ENCODE peak calls at places on chromosomes 5 and 9, in six cellular contexts. I is AG10803; T is CD4-positive, alpha-beta T cell; O is tibial artery; V is AG04449; D is neural progenitor cell. N is an unnamed sample.

GRCh38 chr5:71778678-71779276 is 59.7 kb downstream of the CARTPT start:
- DNase-seq in I (peak; percentile 25), T (no peak), O (no peak), V (no peak), D (peak; percentile 61), N (peak; percentile 31)

GRCh38 chr5:45508155-45508554 is 188.0 kb downstream of the HCN1 start:
- DNase-seq in I (no peak), T (no peak), O (no peak), V (no peak), D (no peak), N (no peak)

GRCh38 chr5:850511-851006 is at the start of gene ZDHHC11:
- DNase-seq in I (no peak), T (no peak), O (peak; percentile 17), V (no peak), D (peak; percentile 58), N (no peak)

GRCh38 chr9:91422832-91423711 is 560 bp downstream of the NFIL3 start:
- DNase-seq in I (peak; percentile 91), T (peak; percentile 54), O (peak; percentile 85), V (no peak), D (peak; percentile 84), N (peak; percentile 63)

GRCh38 chr5:42001673-42002072 is 76.6 kb downstream of the FBXO4 start:
- DNase-seq in I (no peak), T (no peak), O (no peak), V (no peak), D (no peak), N (no peak)

GRCh38 chr9:69633716-69634115 is 38.5 kb downstream of the APBA1 start:
- DNase-seq in I (no peak), T (no peak), O (no peak), V (no peak), D (no peak), N (no peak)

GRCh38 chr9:133889498-133890301 is 102.4 kb downstream of the VAV2 start:
- DNase-seq in I (no peak), T (no peak), O (no peak), V (no peak), D (no peak), N (peak; percentile 22)

GRCh38 chr5:68060382-68060781 is 155.2 kb upstream of the PIK3R1 start:
- DNase-seq in I (no peak), T (no peak), O (no peak), V (no peak), D (no peak), N (no peak)

GRCh38 chr5:2532809-2533208 is 218.7 kb downstream of the IRX2 start:
- DNase-seq in I (no peak), T (no peak), O (no peak), V (no peak), D (no peak), N (no peak)

GRCh38 chr9:132882616-132883015 is 3.9 kb downstream of the SPACA9 start:
- DNase-seq in I (no peak), T (no peak), O (no peak), V (no peak), D (no peak), N (no peak)

GRCh38 chr9:103804077-103804735 is 289.9 kb upstream of the SMC2 start:
- DNase-seq in I (no peak), T (no peak), O (no peak), V (no peak), D (no peak), N (no peak)

GRCh38 chr9:121498150-121498486 is 1.5 kb downstream of the GGTA1 start:
- DNase-seq in I (peak; percentile 64), T (peak; percentile 2), O (peak; percentile 83), V (no peak), D (peak; percentile 88), N (peak; percentile 41)

GRCh38 chr5:135242496-135243193 is 156.4 kb downstream of the MACROH2A1 start:
- DNase-seq in I (peak; percentile 64), T (no peak), O (peak; percentile 64), V (no peak), D (no peak), N (peak; percentile 25)

GRCh38 chr5:15391648-15392392 is 108.2 kb upstream of the FBXL7 start:
- DNase-seq in I (peak; percentile 48), T (no peak), O (no peak), V (no peak), D (peak; percentile 36), N (no peak)

GRCh38 chr9:109856785-109857184 is 76.8 kb downstream of the PALM2AKAP2 start:
- DNase-seq in I (peak; percentile 64), T (no peak), O (peak; percentile 41), V (no peak), D (peak; percentile 9), N (no peak)

GRCh38 chr9:125990793-125991220 is 243.6 kb downstream of the PBX3 start:
- DNase-seq in I (no peak), T (no peak), O (peak; percentile 3), V (no peak), D (no peak), N (no peak)

GRCh38 chr5:84287964-84288363 is 96.7 kb downstream of the EDIL3 start:
- DNase-seq in I (peak; percentile 65), T (no peak), O (no peak), V (peak; percentile 80), D (no peak), N (no peak)

GRCh38 chr5:2742921-2743679 is 8.4 kb downstream of the IRX2 start:
- DNase-seq in I (peak; percentile 1), T (no peak), O (no peak), V (no peak), D (peak; percentile 61), N (no peak)

GRCh38 chr5:63854076-63854475 is 108.2 kb downstream of the HTR1A start:
- DNase-seq in I (no peak), T (no peak), O (no peak), V (no peak), D (peak; percentile 24), N (no peak)

GRCh38 chr5:179381691-179382090 is 36.4 kb upstream of the ADAMTS2 start:
- DNase-seq in I (no peak), T (no peak), O (no peak), V (no peak), D (no peak), N (no peak)

GRCh38 chr5:113061851-113062631 is 85.4 kb downstream of the DCP2 start:
- DNase-seq in I (peak; percentile 76), T (no peak), O (no peak), V (no peak), D (no peak), N (peak; percentile 65)

GRCh38 chr9:16133556-16134227 is 580.8 kb downstream of the CCDC171 start:
- DNase-seq in I (peak; percentile 56), T (no peak), O (peak; percentile 30), V (no peak), D (peak; percentile 90), N (peak; percentile 46)

GRCh38 chr9:16133032-16133431 is 580.2 kb downstream of the CCDC171 start:
- DNase-seq in I (no peak), T (no peak), O (no peak), V (no peak), D (no peak), N (no peak)

GRCh38 chr9:16132513-16132912 is 579.7 kb downstream of the CCDC171 start:
- DNase-seq in I (peak; percentile 26), T (no peak), O (no peak), V (no peak), D (no peak), N (no peak)

GRCh38 chr9:16134351-16134750 is 581.5 kb downstream of the CCDC171 start:
- DNase-seq in I (no peak), T (no peak), O (no peak), V (no peak), D (no peak), N (no peak)

DNA sequence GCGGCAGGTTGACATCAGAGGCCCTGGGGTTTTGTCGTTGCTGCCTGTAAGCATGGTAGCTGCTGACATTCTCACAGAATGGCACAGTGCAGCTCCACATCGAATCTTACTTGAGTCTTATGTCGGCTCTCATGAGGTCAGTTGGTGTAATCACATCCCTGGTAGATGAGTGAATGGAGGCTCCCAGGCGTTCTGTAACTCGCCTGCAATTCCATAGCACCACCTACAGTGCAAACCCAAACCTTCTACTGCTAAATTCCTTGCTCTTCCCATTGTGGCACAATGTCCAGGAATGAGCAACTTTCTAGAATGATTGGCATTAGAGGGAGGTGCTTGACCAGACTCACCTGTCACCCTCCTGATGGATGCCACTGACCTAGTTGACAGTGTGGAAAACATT is 578.4 kb downstream of the CCDC171 start:
- DNase-seq in I (peak; percentile 20), T (no peak), O (no peak), V (no peak), D (peak; percentile 60), N (peak; percentile 24)
- TF ChIP-seq CTCF in I (peak; percentile 13), T (no peak), O (no peak), V (peak; percentile 21), D (peak; percentile 59), N (peak; percentile 66)

GRCh38 chr5:75335952-75336624 is 932 bp upstream of the HMGCR start:
- DNase-seq in I (peak; percentile 84), T (no peak), O (no peak), V (peak; percentile 59), D (no peak), N (peak; percentile 86)

GRCh38 chr5:75337366-75338021 is 474 bp downstream of the HMGCR start:
- DNase-seq in I (peak; percentile 4), T (peak; percentile 14), O (peak; percentile 37), V (no peak), D (no peak), N (no peak)

GRCh38 chr5:75335486-75335885 is 1.5 kb upstream of the HMGCR start:
- DNase-seq in I (no peak), T (no peak), O (no peak), V (no peak), D (no peak), N (no peak)

GRCh38 chr5:75338408-75338807 is 1.4 kb downstream of the HMGCR start:
- DNase-seq in I (no peak), T (no peak), O (no peak), V (no peak), D (no peak), N (no peak)

GRCh38 chr5:75336625-75337336 is at the start of gene HMGCR:
- DNase-seq in I (peak; percentile 99), T (peak; percentile 92), O (peak; percentile 99), V (peak; percentile 96), D (peak; percentile 99), N (peak; percentile 100)
- TF ChIP-seq CTCF in I (peak; percentile 46), T (no peak), O (no peak), V (peak; percentile 37), D (peak; percentile 35), N (peak; percentile 49)

GRCh38 chr5:39148983-39149534 is 70.3 kb downstream of the FYB1 start:
- DNase-seq in I (peak; percentile 20), T (no peak), O (no peak), V (no peak), D (no peak), N (peak; percentile 19)
- TF ChIP-seq CTCF in I (peak; percentile 52), T (peak; percentile 66), O (no peak), V (no peak), D (peak; percentile 41), N (peak; percentile 87)

DNA sequence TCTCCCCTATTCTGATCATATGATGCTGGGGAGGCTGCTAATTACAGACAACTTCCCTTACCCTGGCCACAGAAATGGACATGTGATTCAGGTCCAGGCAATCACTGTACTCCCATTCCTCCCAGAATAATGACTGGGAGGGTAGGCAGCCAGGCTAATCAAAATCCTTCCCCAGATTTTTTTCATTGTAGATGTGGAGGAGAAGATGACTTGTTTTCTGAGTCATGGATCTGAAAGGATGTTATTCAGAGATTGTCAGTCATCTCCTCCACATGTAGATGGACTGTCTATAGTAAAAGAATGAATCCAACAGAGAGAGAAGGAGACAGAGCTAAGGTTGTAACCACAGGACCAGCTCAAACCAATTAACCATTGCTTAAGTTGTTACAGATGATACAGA is 123.9 kb upstream of the PUM3 start:
- DNase-seq in I (peak; percentile 49), T (no peak), O (no peak), V (no peak), D (no peak), N (no peak)
- TF ChIP-seq CTCF in I (no peak), T (no peak), O (no peak), V (no peak), D (no peak), N (no peak)

GRCh38 chr9:92882276-92882675 is 4.4 kb upstream of the ZNF484 start:
- DNase-seq in I (no peak), T (no peak), O (no peak), V (no peak), D (no peak), N (no peak)
- TF ChIP-seq CTCF in I (no peak), T (no peak), O (no peak), V (no peak), D (no peak), N (no peak)

N was measured in HFFc6.